ENCODE peak calls at places on chromosomes 16 and 17, in five cellular contexts. A is HEK293T, P is SK-N-SH, B is HepG2, N is GM12878. Z is an unnamed sample.

GRCh38 chr16:57008440-57008839 is 19.1 kb downstream of the NLRC5 start:
- DNase-seq in P (no peak), A (no peak), N (no peak), B (no peak), Z (no peak)

GRCh38 chr17:83143817-83144231 is 64.4 kb downstream of the METRNL start:
- DNase-seq in B (no peak), N (no peak), P (no peak), A (no peak), Z (no peak)

GRCh38 chr17:51298508-51299371 is 38.4 kb downstream of the UTP18 start:
- DNase-seq in A (peak; percentile 52), P (peak; percentile 65), B (peak; percentile 76), N (no peak), Z (peak; percentile 60)

GRCh38 chr16:4465977-4466779 is 8.2 kb downstream of the NMRAL1 start:
- DNase-seq in P (no peak), A (no peak), N (no peak), B (no peak), Z (no peak)

GRCh38 chr16:4360538-4361021 is 9.5 kb upstream of the PAM16 start:
- DNase-seq in B (no peak), A (no peak), N (no peak), P (peak; percentile 81), Z (peak; percentile 77)

GRCh38 chr16:87252269-87252970 is 64.8 kb downstream of the C16orf95 start:
- DNase-seq in P (no peak), B (no peak), N (no peak), A (no peak), Z (no peak)

GRCh38 chr17:77476006-77476405 is 335.2 kb downstream of the SEC14L1 start:
- DNase-seq in N (no peak), B (no peak), P (no peak), A (no peak), Z (no peak)

GRCh38 chr17:58329035-58329807 is 626 bp upstream of the TSPOAP1 start:
- DNase-seq in P (peak; percentile 73), N (peak; percentile 97), A (no peak), B (peak; percentile 38), Z (peak; percentile 87)

GRCh38 chr17:50169121-50169764 is 3.4 kb downstream of the SGCA start:
- DNase-seq in N (peak; percentile 44), A (peak; percentile 75), P (peak; percentile 90), B (peak; percentile 69), Z (peak; percentile 71)

GRCh38 chr17:57944796-57945362 is 10.3 kb downstream of the CUEDC1 start:
- DNase-seq in N (no peak), P (no peak), B (no peak), A (no peak), Z (no peak)

GRCh38 chr16:8958344-8958808 is 5.3 kb downstream of the USP7 start:
- DNase-seq in A (no peak), N (no peak), P (peak; percentile 62), B (no peak), Z (no peak)

GRCh38 chr16:1870365-1871082 is 1.4 kb downstream of the MEIOB start:
- DNase-seq in A (no peak), P (no peak), B (peak; percentile 89), N (no peak), Z (no peak)

GRCh38 chr17:73480740-73481139 is 163.5 kb downstream of the SDK2 start:
- DNase-seq in N (no peak), P (no peak), A (no peak), B (no peak), Z (no peak)

GRCh38 chr16:83995756-83996155 is 27.7 kb downstream of the NECAB2 start:
- DNase-seq in N (no peak), P (no peak), B (no peak), A (no peak), Z (peak; percentile 78)

GRCh38 chr16:12458591-12459400 is 344.9 kb downstream of the CPPED1 start:
- DNase-seq in N (no peak), B (no peak), A (no peak), P (no peak), Z (no peak)

GRCh38 chr17:73340093-73340596 is 28.3 kb upstream of the CDC42EP4 start:
- DNase-seq in A (no peak), P (no peak), N (peak; percentile 42), B (peak; percentile 88), Z (no peak)

GRCh38 chr17:28716740-28717577 is 709 bp downstream of the RAB34 start:
- DNase-seq in P (no peak), N (no peak), B (no peak), A (no peak), Z (no peak)

GRCh38 chr17:76063880-76064546 is 8.3 kb downstream of the SRP68 start:
- DNase-seq in B (no peak), P (no peak), N (no peak), A (no peak), Z (no peak)
- TF ChIP-seq FOXM1 in B (no peak), P (no peak), N (no peak), A (no peak), Z (no peak)

DNA sequence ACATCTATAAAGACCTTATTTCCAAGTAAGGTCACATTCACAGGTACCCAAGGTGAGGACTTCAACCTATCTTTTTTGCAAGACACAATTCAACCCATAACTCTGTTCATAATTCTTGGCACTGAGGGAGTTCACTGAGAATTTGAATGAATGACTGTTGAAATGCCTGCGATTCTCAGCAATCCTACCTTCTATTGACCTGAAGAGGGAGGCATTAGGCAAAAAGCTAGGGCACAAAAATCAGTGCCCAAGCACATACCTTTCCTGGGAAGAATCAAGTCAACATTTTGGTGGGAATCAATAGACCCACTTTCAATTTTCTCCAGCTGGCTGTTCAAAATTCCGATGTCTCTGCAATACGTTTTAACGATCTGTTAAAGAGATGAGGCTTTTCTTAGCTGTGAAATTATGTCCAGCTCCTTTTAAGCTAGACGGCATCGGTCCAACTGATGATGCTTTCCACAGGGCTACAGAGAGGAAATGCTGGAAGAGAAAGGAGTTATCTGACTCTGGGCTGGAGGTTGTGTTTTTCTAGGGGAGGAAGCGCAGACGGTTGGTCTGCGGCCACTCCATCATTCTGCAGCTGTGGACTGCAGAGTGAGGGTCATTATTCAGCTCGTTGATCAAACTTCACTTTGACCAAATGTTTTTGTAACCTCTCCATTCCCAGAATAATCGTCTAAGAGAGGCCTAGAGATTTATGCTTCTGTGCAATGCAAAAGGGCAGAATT is 25.1 kb downstream of the BCO1 start:
- DNase-seq in N (no peak), B (no peak), P (no peak), A (no peak), Z (no peak)
- TF ChIP-seq FOXM1 in N (no peak), B (no peak), P (no peak), A (no peak), Z (no peak)

DNA sequence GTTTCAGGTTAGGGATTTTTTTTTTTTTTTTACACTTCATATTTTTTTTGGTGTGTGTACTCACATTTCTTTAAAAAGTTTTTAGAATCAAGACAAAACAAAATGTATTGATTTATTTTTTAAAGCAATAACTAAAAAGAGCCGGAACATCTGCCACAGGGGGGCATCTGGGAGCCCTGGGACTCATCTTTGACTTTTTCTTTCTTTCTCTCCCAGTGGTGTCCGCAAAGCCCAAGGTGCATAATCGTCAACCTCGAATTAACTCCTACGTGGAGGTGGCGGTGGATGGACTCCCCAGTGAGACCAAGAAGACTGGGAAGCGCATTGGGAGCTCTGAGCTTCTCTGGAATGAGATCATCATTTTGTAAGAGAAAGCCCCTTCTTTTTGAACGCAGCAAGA is 36.3 kb downstream of the WWP2 start:
- DNase-seq in A (no peak), P (no peak), N (no peak), B (no peak), Z (no peak)
- TF ChIP-seq FOXM1 in A (no peak), P (no peak), N (no peak), B (no peak), Z (no peak)

GRCh38 chr16:53355064-53355463 is 79.2 kb upstream of the RBL2 start:
- DNase-seq in P (no peak), B (no peak), N (no peak), A (no peak), Z (no peak)
- TF ChIP-seq FOXM1 in P (no peak), B (no peak), N (no peak), A (no peak), Z (no peak)

GRCh38 chr17:17403899-17404576 is 72.8 kb upstream of the MED9 start:
- DNase-seq in B (no peak), N (no peak), A (no peak), P (peak; percentile 79), Z (no peak)
- TF ChIP-seq FOXM1 in B (no peak), N (no peak), A (no peak), P (no peak), Z (no peak)

Z was measured in K562.